ENCODE peak calls at places on chromosomes 2 and 18, in eight cellular contexts. One of them, this sample, is unnamed.

GRCh38 chr2:119697290-119698013 is 18.5 kb downstream of the TMEM177 start:
- DNase-seq in body of pancreas: no peak
- DNase-seq in upper lobe of right lung: no peak
- DNase-seq in aorta: no peak
- DNase-seq in fibroblast of the aortic adventitia: no peak
- DNase-seq in HepG2: no peak
- DNase-seq in right atrium auricular region: no peak
- DNase-seq in right cardiac atrium: no peak
- DNase-seq in this sample: no peak

GRCh38 chr2:237877576-237878307 is 18.3 kb downstream of the RAMP1 start:
- DNase-seq in right cardiac atrium: no peak
- DNase-seq in upper lobe of right lung: peak
- DNase-seq in body of pancreas: no peak
- DNase-seq in aorta: peak
- DNase-seq in right atrium auricular region: no peak
- DNase-seq in fibroblast of the aortic adventitia: no peak
- DNase-seq in HepG2: no peak
- DNase-seq in this sample: no peak

GRCh38 chr18:28063181-28063790 is 113.6 kb downstream of the CDH2 start:
- DNase-seq in aorta: no peak
- DNase-seq in body of pancreas: no peak
- DNase-seq in upper lobe of right lung: no peak
- DNase-seq in fibroblast of the aortic adventitia: peak
- DNase-seq in right cardiac atrium: no peak
- DNase-seq in right atrium auricular region: no peak
- DNase-seq in HepG2: no peak
- DNase-seq in this sample: no peak

GRCh38 chr2:144674071-144674470 is 154.2 kb upstream of the ZEB2 start:
- DNase-seq in right atrium auricular region: no peak
- DNase-seq in upper lobe of right lung: no peak
- DNase-seq in right cardiac atrium: no peak
- DNase-seq in HepG2: no peak
- DNase-seq in body of pancreas: no peak
- DNase-seq in fibroblast of the aortic adventitia: no peak
- DNase-seq in aorta: no peak
- DNase-seq in this sample: no peak

GRCh38 chr2:199922856-199923255 is 11.8 kb downstream of the C2orf69 start:
- DNase-seq in HepG2: no peak
- DNase-seq in right cardiac atrium: no peak
- DNase-seq in upper lobe of right lung: no peak
- DNase-seq in aorta: no peak
- DNase-seq in body of pancreas: no peak
- DNase-seq in right atrium auricular region: no peak
- DNase-seq in fibroblast of the aortic adventitia: peak
- DNase-seq in this sample: no peak

GRCh38 chr2:144508162-144508765 is 11.7 kb downstream of the ZEB2 start:
- DNase-seq in right cardiac atrium: peak
- DNase-seq in HepG2: no peak
- DNase-seq in fibroblast of the aortic adventitia: peak
- DNase-seq in body of pancreas: no peak
- DNase-seq in upper lobe of right lung: no peak
- DNase-seq in right atrium auricular region: no peak
- DNase-seq in aorta: no peak
- DNase-seq in this sample: no peak

GRCh38 chr2:71665168-71666093 is 212.1 kb downstream of the DYSF start:
- DNase-seq in aorta: peak
- DNase-seq in body of pancreas: no peak
- DNase-seq in right atrium auricular region: peak
- DNase-seq in HepG2: no peak
- DNase-seq in fibroblast of the aortic adventitia: no peak
- DNase-seq in right cardiac atrium: peak
- DNase-seq in upper lobe of right lung: no peak
- DNase-seq in this sample: no peak

GRCh38 chr18:22128954-22129353 is 40.4 kb upstream of the GATA6 start:
- DNase-seq in body of pancreas: no peak
- DNase-seq in right atrium auricular region: no peak
- DNase-seq in right cardiac atrium: no peak
- DNase-seq in fibroblast of the aortic adventitia: no peak
- DNase-seq in aorta: no peak
- DNase-seq in upper lobe of right lung: no peak
- DNase-seq in HepG2: no peak
- DNase-seq in this sample: peak

GRCh38 chr2:142863485-142863921 is 14.0 kb upstream of the KYNU start:
- DNase-seq in fibroblast of the aortic adventitia: peak
- DNase-seq in right cardiac atrium: no peak
- DNase-seq in aorta: no peak
- DNase-seq in HepG2: peak
- DNase-seq in body of pancreas: no peak
- DNase-seq in right atrium auricular region: no peak
- DNase-seq in upper lobe of right lung: no peak
- DNase-seq in this sample: no peak

GRCh38 chr2:213934560-213934959 is 476.3 kb upstream of the VWC2L start:
- DNase-seq in upper lobe of right lung: no peak
- DNase-seq in aorta: no peak
- DNase-seq in right atrium auricular region: no peak
- DNase-seq in fibroblast of the aortic adventitia: peak
- DNase-seq in HepG2: peak
- DNase-seq in body of pancreas: no peak
- DNase-seq in right cardiac atrium: no peak
- DNase-seq in this sample: peak

GRCh38 chr18:68769423-68769822 is 28.5 kb upstream of the CCDC102B start:
- DNase-seq in aorta: no peak
- DNase-seq in right atrium auricular region: no peak
- DNase-seq in HepG2: no peak
- DNase-seq in body of pancreas: peak
- DNase-seq in right cardiac atrium: peak
- DNase-seq in fibroblast of the aortic adventitia: peak
- DNase-seq in upper lobe of right lung: no peak
- DNase-seq in this sample: no peak

GRCh38 chr2:9753276-9753600 is 90.0 kb upstream of the TAF1B start:
- DNase-seq in right atrium auricular region: peak
- DNase-seq in upper lobe of right lung: peak
- DNase-seq in HepG2: no peak
- DNase-seq in right cardiac atrium: peak
- DNase-seq in aorta: no peak
- DNase-seq in body of pancreas: no peak
- DNase-seq in fibroblast of the aortic adventitia: peak
- DNase-seq in this sample: peak

GRCh38 chr2:69082430-69082997 is 69.5 kb downstream of the ANTXR1 start:
- DNase-seq in fibroblast of the aortic adventitia: peak
- DNase-seq in HepG2: peak
- DNase-seq in body of pancreas: peak
- DNase-seq in right cardiac atrium: peak
- DNase-seq in right atrium auricular region: no peak
- DNase-seq in aorta: no peak
- DNase-seq in upper lobe of right lung: no peak
- DNase-seq in this sample: peak

GRCh38 chr2:149489452-149489851 is 98.1 kb downstream of the MMADHC start:
- DNase-seq in right cardiac atrium: peak
- DNase-seq in upper lobe of right lung: no peak
- DNase-seq in fibroblast of the aortic adventitia: no peak
- DNase-seq in right atrium auricular region: no peak
- DNase-seq in HepG2: no peak
- DNase-seq in body of pancreas: no peak
- DNase-seq in aorta: no peak
- DNase-seq in this sample: no peak

GRCh38 chr2:11343626-11344341 is 652 bp downstream of the ROCK2 start:
- DNase-seq in body of pancreas: peak
- DNase-seq in aorta: peak
- DNase-seq in upper lobe of right lung: peak
- DNase-seq in right cardiac atrium: peak
- DNase-seq in fibroblast of the aortic adventitia: peak
- DNase-seq in right atrium auricular region: no peak
- DNase-seq in HepG2: peak
- DNase-seq in this sample: peak

GRCh38 chr2:217305882-217306281 is 446.0 kb upstream of the TNP1 start:
- DNase-seq in right atrium auricular region: no peak
- DNase-seq in body of pancreas: no peak
- DNase-seq in fibroblast of the aortic adventitia: no peak
- DNase-seq in right cardiac atrium: no peak
- DNase-seq in upper lobe of right lung: no peak
- DNase-seq in aorta: no peak
- DNase-seq in HepG2: no peak
- DNase-seq in this sample: no peak

GRCh38 chr18:74689251-74689650 is 91.6 kb downstream of the ZNF407 start:
- DNase-seq in aorta: no peak
- DNase-seq in right cardiac atrium: no peak
- DNase-seq in right atrium auricular region: no peak
- DNase-seq in fibroblast of the aortic adventitia: peak
- DNase-seq in HepG2: no peak
- DNase-seq in body of pancreas: no peak
- DNase-seq in upper lobe of right lung: no peak
- DNase-seq in this sample: no peak

GRCh38 chr2:165253178-165253577 is 14.0 kb downstream of the SCN2A start:
- DNase-seq in right cardiac atrium: no peak
- DNase-seq in body of pancreas: no peak
- DNase-seq in aorta: no peak
- DNase-seq in upper lobe of right lung: no peak
- DNase-seq in right atrium auricular region: no peak
- DNase-seq in fibroblast of the aortic adventitia: no peak
- DNase-seq in HepG2: no peak
- DNase-seq in this sample: no peak

GRCh38 chr2:73177645-73178255 is 24.6 kb upstream of the NOTO start:
- DNase-seq in right cardiac atrium: no peak
- DNase-seq in fibroblast of the aortic adventitia: no peak
- DNase-seq in right atrium auricular region: no peak
- DNase-seq in HepG2: no peak
- DNase-seq in upper lobe of right lung: no peak
- DNase-seq in aorta: no peak
- DNase-seq in body of pancreas: no peak
- DNase-seq in this sample: no peak
- H3K4me3 ChIP-seq in right cardiac atrium: no peak
- H3K4me3 ChIP-seq in fibroblast of the aortic adventitia: peak
- H3K4me3 ChIP-seq in right atrium auricular region: peak
- H3K4me3 ChIP-seq in HepG2: peak
- H3K4me3 ChIP-seq in upper lobe of right lung: peak
- H3K4me3 ChIP-seq in aorta: no peak
- H3K4me3 ChIP-seq in body of pancreas: no peak
- H3K4me3 ChIP-seq in this sample: no peak

DNA sequence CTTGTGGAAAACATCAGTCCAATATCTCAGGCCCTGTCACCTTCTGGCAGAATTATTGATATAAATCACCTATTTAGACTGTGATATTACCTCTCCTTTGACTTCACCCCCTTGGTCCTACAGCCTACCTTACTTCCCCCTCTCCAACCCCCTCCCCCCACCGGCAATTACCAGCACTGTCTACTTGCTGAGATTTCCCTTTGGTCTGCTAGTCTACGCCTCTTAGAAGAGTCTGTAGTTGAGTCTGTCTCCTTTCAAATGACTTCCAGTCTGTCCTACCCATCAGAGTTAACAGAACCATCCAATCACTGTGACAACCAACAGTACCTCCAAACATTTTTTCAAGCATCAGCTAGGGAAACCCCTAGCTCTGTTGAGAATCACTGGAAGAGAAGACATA is 3.0 kb upstream of the ASNSD1 start:
- DNase-seq in upper lobe of right lung: no peak
- DNase-seq in right cardiac atrium: no peak
- DNase-seq in right atrium auricular region: no peak
- DNase-seq in body of pancreas: no peak
- DNase-seq in fibroblast of the aortic adventitia: no peak
- DNase-seq in aorta: no peak
- DNase-seq in HepG2: no peak
- DNase-seq in this sample: peak
- H3K4me3 ChIP-seq in upper lobe of right lung: no peak
- H3K4me3 ChIP-seq in right cardiac atrium: no peak
- H3K4me3 ChIP-seq in right atrium auricular region: no peak
- H3K4me3 ChIP-seq in body of pancreas: no peak
- H3K4me3 ChIP-seq in fibroblast of the aortic adventitia: no peak
- H3K4me3 ChIP-seq in aorta: no peak
- H3K4me3 ChIP-seq in HepG2: no peak
- H3K4me3 ChIP-seq in this sample: no peak

GRCh38 chr18:59488899-59489298 is 129.8 kb upstream of the LMAN1 start:
- DNase-seq in HepG2: no peak
- DNase-seq in body of pancreas: no peak
- DNase-seq in right cardiac atrium: no peak
- DNase-seq in right atrium auricular region: no peak
- DNase-seq in aorta: no peak
- DNase-seq in fibroblast of the aortic adventitia: no peak
- DNase-seq in upper lobe of right lung: no peak
- DNase-seq in this sample: no peak

GRCh38 chr18:59481436-59481835 is 122.4 kb upstream of the LMAN1 start:
- DNase-seq in HepG2: no peak
- DNase-seq in body of pancreas: no peak
- DNase-seq in aorta: no peak
- DNase-seq in right cardiac atrium: no peak
- DNase-seq in right atrium auricular region: no peak
- DNase-seq in upper lobe of right lung: no peak
- DNase-seq in fibroblast of the aortic adventitia: no peak
- DNase-seq in this sample: no peak

GRCh38 chr18:59485382-59485781 is 126.3 kb upstream of the LMAN1 start:
- DNase-seq in body of pancreas: no peak
- DNase-seq in aorta: no peak
- DNase-seq in right atrium auricular region: no peak
- DNase-seq in fibroblast of the aortic adventitia: no peak
- DNase-seq in upper lobe of right lung: no peak
- DNase-seq in HepG2: no peak
- DNase-seq in right cardiac atrium: no peak
- DNase-seq in this sample: no peak

GRCh38 chr18:59479776-59480175 is 120.7 kb upstream of the LMAN1 start:
- DNase-seq in body of pancreas: no peak
- DNase-seq in HepG2: no peak
- DNase-seq in fibroblast of the aortic adventitia: no peak
- DNase-seq in aorta: no peak
- DNase-seq in upper lobe of right lung: no peak
- DNase-seq in right cardiac atrium: no peak
- DNase-seq in right atrium auricular region: no peak
- DNase-seq in this sample: no peak

GRCh38 chr18:59484796-59485328 is 125.8 kb upstream of the LMAN1 start:
- DNase-seq in fibroblast of the aortic adventitia: peak
- DNase-seq in HepG2: no peak
- DNase-seq in aorta: no peak
- DNase-seq in body of pancreas: no peak
- DNase-seq in right cardiac atrium: no peak
- DNase-seq in right atrium auricular region: no peak
- DNase-seq in upper lobe of right lung: no peak
- DNase-seq in this sample: no peak
- H3K4me3 ChIP-seq in fibroblast of the aortic adventitia: no peak
- H3K4me3 ChIP-seq in HepG2: no peak
- H3K4me3 ChIP-seq in aorta: no peak
- H3K4me3 ChIP-seq in body of pancreas: no peak
- H3K4me3 ChIP-seq in right cardiac atrium: no peak
- H3K4me3 ChIP-seq in right atrium auricular region: no peak
- H3K4me3 ChIP-seq in upper lobe of right lung: no peak
- H3K4me3 ChIP-seq in this sample: no peak

DNA sequence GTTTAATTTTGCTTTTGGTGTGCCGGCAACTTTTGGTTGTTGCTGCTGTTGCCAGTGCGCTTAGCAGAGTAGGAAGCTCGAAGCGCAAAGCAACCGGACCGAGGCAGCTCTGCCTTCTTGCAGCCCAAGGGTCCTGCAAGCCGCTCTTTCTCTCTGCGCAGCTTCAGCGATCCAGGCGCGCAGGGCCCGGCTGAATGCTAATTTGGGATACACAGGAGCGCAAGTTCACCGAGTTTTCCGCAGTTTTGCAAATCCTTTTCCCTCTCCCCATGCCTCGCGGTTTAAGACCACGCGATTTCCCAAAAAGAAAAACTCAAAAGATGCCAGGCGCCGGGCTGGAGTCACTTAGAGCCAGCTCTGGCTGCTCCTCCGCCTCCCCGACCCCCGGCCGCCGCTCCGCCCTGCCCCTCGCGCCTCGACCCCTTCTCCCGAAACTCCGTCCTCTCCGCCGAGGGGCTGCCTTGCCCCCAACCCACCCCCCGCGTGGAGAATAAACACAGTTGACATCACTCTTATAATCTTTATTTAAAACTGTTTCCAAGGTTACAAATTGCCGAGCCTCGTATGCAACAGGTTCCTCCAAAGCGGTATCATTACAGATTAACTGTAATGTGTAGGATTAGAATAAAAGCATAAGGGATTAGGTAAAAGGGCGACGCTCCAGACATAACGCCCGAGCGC is 13.4 kb upstream of the SIX3 start:
- DNase-seq in fibroblast of the aortic adventitia: no peak
- DNase-seq in aorta: no peak
- DNase-seq in HepG2: no peak
- DNase-seq in right atrium auricular region: no peak
- DNase-seq in upper lobe of right lung: no peak
- DNase-seq in body of pancreas: no peak
- DNase-seq in right cardiac atrium: no peak
- DNase-seq in this sample: no peak
- H3K4me3 ChIP-seq in fibroblast of the aortic adventitia: no peak
- H3K4me3 ChIP-seq in aorta: no peak
- H3K4me3 ChIP-seq in HepG2: no peak
- H3K4me3 ChIP-seq in right atrium auricular region: peak
- H3K4me3 ChIP-seq in upper lobe of right lung: no peak
- H3K4me3 ChIP-seq in body of pancreas: no peak
- H3K4me3 ChIP-seq in right cardiac atrium: peak
- H3K4me3 ChIP-seq in this sample: no peak

This sample was measured in small intestine.